ENCODE peak calls at places on chromosomes 16 and 17, in six cellular contexts. One of them, this sample, is unnamed.

GRCh38 chr16:31876955-31877828 is 3.6 kb downstream of the ZNF267 start:
- DNase-seq in iPS DF 6.9: no peak
- DNase-seq in GM04504: peak; percentile 55
- DNase-seq in DMS 273 treated with DMSO at 0.1 percent for 48 hours: no peak
- DNase-seq in heart left ventricle: no peak
- DNase-seq in stimulated activated CD4-positive, alpha-beta T cell treated with anti-CD3 and anti-CD28 coated beads, Interleukin-1b, Interleukin-23, amount 100 ng/mL, for 4 hours: peak; percentile 52
- DNase-seq in this sample: no peak

GRCh38 chr17:15341385-15341849 is at the start of gene TEKT3:
- DNase-seq in GM04504: no peak
- DNase-seq in heart left ventricle: peak; percentile 92
- DNase-seq in DMS 273 treated with DMSO at 0.1 percent for 48 hours: no peak
- DNase-seq in iPS DF 6.9: peak; percentile 77
- DNase-seq in stimulated activated CD4-positive, alpha-beta T cell treated with anti-CD3 and anti-CD28 coated beads, Interleukin-1b, Interleukin-23, amount 100 ng/mL, for 4 hours: no peak
- DNase-seq in this sample: peak; percentile 85

GRCh38 chr17:12730931-12731521 is 58.3 kb upstream of the ARHGAP44 start:
- DNase-seq in GM04504: peak; percentile 23
- DNase-seq in iPS DF 6.9: peak; percentile 25
- DNase-seq in DMS 273 treated with DMSO at 0.1 percent for 48 hours: no peak
- DNase-seq in heart left ventricle: peak; percentile 96
- DNase-seq in stimulated activated CD4-positive, alpha-beta T cell treated with anti-CD3 and anti-CD28 coated beads, Interleukin-1b, Interleukin-23, amount 100 ng/mL, for 4 hours: no peak
- DNase-seq in this sample: peak; percentile 79

GRCh38 chr17:75110307-75110937 is 653 bp downstream of the ARMC7 start:
- DNase-seq in DMS 273 treated with DMSO at 0.1 percent for 48 hours: no peak
- DNase-seq in stimulated activated CD4-positive, alpha-beta T cell treated with anti-CD3 and anti-CD28 coated beads, Interleukin-1b, Interleukin-23, amount 100 ng/mL, for 4 hours: no peak
- DNase-seq in iPS DF 6.9: no peak
- DNase-seq in heart left ventricle: no peak
- DNase-seq in GM04504: no peak
- DNase-seq in this sample: no peak

GRCh38 chr16:12158428-12158827 is 181.9 kb downstream of the SNX29 start:
- DNase-seq in GM04504: peak; percentile 87
- DNase-seq in iPS DF 6.9: no peak
- DNase-seq in heart left ventricle: no peak
- DNase-seq in DMS 273 treated with DMSO at 0.1 percent for 48 hours: no peak
- DNase-seq in stimulated activated CD4-positive, alpha-beta T cell treated with anti-CD3 and anti-CD28 coated beads, Interleukin-1b, Interleukin-23, amount 100 ng/mL, for 4 hours: no peak
- DNase-seq in this sample: no peak

GRCh38 chr17:55410722-55411462 is 10.7 kb downstream of the MMD start:
- DNase-seq in GM04504: no peak
- DNase-seq in heart left ventricle: no peak
- DNase-seq in DMS 273 treated with DMSO at 0.1 percent for 48 hours: no peak
- DNase-seq in iPS DF 6.9: no peak
- DNase-seq in stimulated activated CD4-positive, alpha-beta T cell treated with anti-CD3 and anti-CD28 coated beads, Interleukin-1b, Interleukin-23, amount 100 ng/mL, for 4 hours: no peak
- DNase-seq in this sample: peak; percentile 60

GRCh38 chr16:12256880-12257279 is 280.3 kb downstream of the SNX29 start:
- DNase-seq in DMS 273 treated with DMSO at 0.1 percent for 48 hours: no peak
- DNase-seq in iPS DF 6.9: no peak
- DNase-seq in heart left ventricle: no peak
- DNase-seq in GM04504: no peak
- DNase-seq in stimulated activated CD4-positive, alpha-beta T cell treated with anti-CD3 and anti-CD28 coated beads, Interleukin-1b, Interleukin-23, amount 100 ng/mL, for 4 hours: no peak
- DNase-seq in this sample: no peak

GRCh38 chr17:15463363-15463762 is 4.1 kb downstream of the CDRT4 start:
- DNase-seq in DMS 273 treated with DMSO at 0.1 percent for 48 hours: peak; percentile 6
- DNase-seq in heart left ventricle: peak; percentile 45
- DNase-seq in iPS DF 6.9: no peak
- DNase-seq in stimulated activated CD4-positive, alpha-beta T cell treated with anti-CD3 and anti-CD28 coated beads, Interleukin-1b, Interleukin-23, amount 100 ng/mL, for 4 hours: no peak
- DNase-seq in GM04504: no peak
- DNase-seq in this sample: peak; percentile 42

GRCh38 chr16:70686376-70687171 is 721 bp upstream of the MTSS2 start:
- DNase-seq in stimulated activated CD4-positive, alpha-beta T cell treated with anti-CD3 and anti-CD28 coated beads, Interleukin-1b, Interleukin-23, amount 100 ng/mL, for 4 hours: no peak
- DNase-seq in iPS DF 6.9: no peak
- DNase-seq in GM04504: no peak
- DNase-seq in DMS 273 treated with DMSO at 0.1 percent for 48 hours: peak; percentile 43
- DNase-seq in heart left ventricle: no peak
- DNase-seq in this sample: no peak

GRCh38 chr17:32009262-32009542 is 2.0 kb downstream of the LRRC37B start:
- DNase-seq in DMS 273 treated with DMSO at 0.1 percent for 48 hours: no peak
- DNase-seq in stimulated activated CD4-positive, alpha-beta T cell treated with anti-CD3 and anti-CD28 coated beads, Interleukin-1b, Interleukin-23, amount 100 ng/mL, for 4 hours: no peak
- DNase-seq in heart left ventricle: no peak
- DNase-seq in iPS DF 6.9: no peak
- DNase-seq in GM04504: no peak
- DNase-seq in this sample: no peak

GRCh38 chr17:43645450-43645764 is 16.3 kb downstream of the MEOX1 start:
- DNase-seq in heart left ventricle: no peak
- DNase-seq in iPS DF 6.9: no peak
- DNase-seq in stimulated activated CD4-positive, alpha-beta T cell treated with anti-CD3 and anti-CD28 coated beads, Interleukin-1b, Interleukin-23, amount 100 ng/mL, for 4 hours: no peak
- DNase-seq in DMS 273 treated with DMSO at 0.1 percent for 48 hours: no peak
- DNase-seq in GM04504: no peak
- DNase-seq in this sample: no peak

GRCh38 chr16:25151996-25152395 is 40.5 kb downstream of the LCMT1 start:
- DNase-seq in heart left ventricle: no peak
- DNase-seq in GM04504: peak; percentile 73
- DNase-seq in iPS DF 6.9: no peak
- DNase-seq in DMS 273 treated with DMSO at 0.1 percent for 48 hours: no peak
- DNase-seq in stimulated activated CD4-positive, alpha-beta T cell treated with anti-CD3 and anti-CD28 coated beads, Interleukin-1b, Interleukin-23, amount 100 ng/mL, for 4 hours: no peak
- DNase-seq in this sample: no peak

GRCh38 chr17:63694974-63695773 is 4.8 kb downstream of the LIMD2 start:
- DNase-seq in heart left ventricle: no peak
- DNase-seq in stimulated activated CD4-positive, alpha-beta T cell treated with anti-CD3 and anti-CD28 coated beads, Interleukin-1b, Interleukin-23, amount 100 ng/mL, for 4 hours: no peak
- DNase-seq in DMS 273 treated with DMSO at 0.1 percent for 48 hours: no peak
- DNase-seq in iPS DF 6.9: no peak
- DNase-seq in GM04504: no peak
- DNase-seq in this sample: no peak

This sample was measured in lung.